ENCODE peak calls at places on chromosome 2, in seven cellular contexts. X is nephron progenitor cell; Y is PC-9; I is endothelial cell of umbilical vein; A is fibroblast of lung; O is CD8-positive, alpha-beta T cell; L is brain microvascular endothelial cell. W is an unnamed sample.

GRCh38 chr2:149012545-149012944 is 26.0 kb upstream of the LYPD6B start:
- DNase-seq in I (no peak), L (no peak), O (no peak), X (no peak), Y (no peak), A (no peak), W (no peak)

GRCh38 chr2:75982750-75983149 is 272.0 kb upstream of the GCFC2 start:
- DNase-seq in X (no peak), O (no peak), I (no peak), A (no peak), Y (no peak), L (no peak), W (no peak)

GRCh38 chr2:810397-810796 is 133.2 kb upstream of the TMEM18 start:
- DNase-seq in O (no peak), L (no peak), A (no peak), I (no peak), X (no peak), Y (no peak), W (no peak)

GRCh38 chr2:238420878-238421694 is 5.6 kb upstream of the ASB1 start:
- DNase-seq in O (no peak), I (peak), Y (no peak), A (no peak), X (peak), L (no peak), W (no peak)

GRCh38 chr2:27298391-27299080 is 9.7 kb downstream of the UCN start:
- DNase-seq in I (no peak), A (no peak), L (no peak), X (no peak), Y (no peak), O (no peak), W (no peak)

GRCh38 chr2:195407782-195408181 is 249.2 kb upstream of the SLC39A10 start:
- DNase-seq in A (peak), L (peak), Y (no peak), X (no peak), O (no peak), I (no peak), W (no peak)

GRCh38 chr2:27290571-27290970 is 8.3 kb downstream of the TRIM54 start:
- DNase-seq in O (no peak), A (no peak), L (no peak), I (no peak), Y (no peak), X (no peak), W (no peak)

GRCh38 chr2:144357623-144358400 is 162.1 kb downstream of the ZEB2 start:
- DNase-seq in X (no peak), A (peak), Y (peak), O (no peak), L (peak), I (peak), W (no peak)

GRCh38 chr2:6820903-6821584 is 44.7 kb downstream of the CMPK2 start:
- DNase-seq in Y (no peak), O (no peak), X (no peak), I (no peak), L (no peak), A (no peak), W (no peak)

GRCh38 chr2:30113617-30114293 is 33.1 kb upstream of the YPEL5 start:
- DNase-seq in X (no peak), A (peak), O (no peak), Y (peak), I (peak), L (peak), W (no peak)

GRCh38 chr2:24489942-24490673 is 946 bp upstream of the NCOA1 start:
- DNase-seq in O (no peak), A (peak), L (no peak), X (peak), Y (peak), I (peak), W (no peak)

GRCh38 chr2:8600456-8600855 is 81.4 kb upstream of the ID2 start:
- DNase-seq in X (no peak), Y (no peak), L (no peak), A (no peak), O (no peak), I (no peak), W (no peak)

GRCh38 chr2:9228088-9228751 is 21.6 kb downstream of the ASAP2 start:
- DNase-seq in A (peak), X (no peak), I (peak), O (no peak), L (peak), Y (no peak), W (no peak)

GRCh38 chr2:136534817-136535216 is 230.5 kb upstream of the THSD7B start:
- DNase-seq in I (no peak), O (no peak), L (no peak), X (no peak), Y (no peak), A (no peak), W (no peak)

GRCh38 chr2:73343992-73344391 is 41.6 kb upstream of the ALMS1 start:
- DNase-seq in O (no peak), A (no peak), I (no peak), X (no peak), L (no peak), Y (no peak), W (no peak)

GRCh38 chr2:29398384-29399237 is 283.4 kb downstream of the CLIP4 start:
- DNase-seq in I (no peak), Y (no peak), A (peak), L (peak), X (peak), O (no peak), W (no peak)

GRCh38 chr2:106163948-106164580 is 30.0 kb downstream of the UXS1 start:
- DNase-seq in X (no peak), A (peak), L (peak), I (no peak), O (no peak), Y (no peak), W (no peak)

GRCh38 chr2:224252601-224253000 is 149.3 kb downstream of the FAM124B start:
- DNase-seq in A (peak), L (no peak), Y (no peak), X (no peak), O (no peak), I (no peak), W (no peak)

GRCh38 chr2:46082531-46083485 is 214.4 kb upstream of the EPAS1 start:
- DNase-seq in L (peak), O (no peak), A (peak), I (no peak), Y (no peak), X (no peak), W (no peak)

GRCh38 chr2:185137700-185138099 is 539.4 kb downstream of the ZNF804A start:
- DNase-seq in A (no peak), X (no peak), Y (no peak), O (no peak), L (no peak), I (no peak), W (no peak)

GRCh38 chr2:202541137-202541536 is 93.6 kb upstream of the FAM117B start:
- DNase-seq in X (no peak), A (peak), Y (no peak), L (no peak), O (no peak), I (peak), W (no peak)

GRCh38 chr2:98157557-98157956 is 70.6 kb downstream of the VWA3B start:
- DNase-seq in O (no peak), L (no peak), X (no peak), Y (no peak), A (no peak), I (no peak), W (no peak)

GRCh38 chr2:27863146-27863545 is 27.0 kb downstream of the RBKS start:
- DNase-seq in O (no peak), L (no peak), X (no peak), I (no peak), Y (no peak), A (no peak), W (no peak)

GRCh38 chr2:15218423-15219086 is 342.6 kb downstream of the NBAS start:
- DNase-seq in A (no peak), Y (no peak), L (no peak), O (no peak), I (no peak), X (no peak), W (no peak)

GRCh38 chr2:230473378-230473777 is 57.4 kb downstream of the SP100 start:
- DNase-seq in L (no peak), X (no peak), A (no peak), O (peak), Y (no peak), I (peak), W (no peak)

GRCh38 chr2:9269295-9269694 is 62.7 kb downstream of the ASAP2 start:
- DNase-seq in L (no peak), A (no peak), I (no peak), X (no peak), Y (no peak), O (no peak), W (no peak)

GRCh38 chr2:96116424-96116878 is at the start of gene ADRA2B:
- DNase-seq in O (peak), A (peak), L (no peak), Y (no peak), I (peak), X (peak), W (peak)

GRCh38 chr2:215860076-215860475 is 153.3 kb downstream of the MREG start:
- DNase-seq in X (no peak), L (no peak), O (no peak), I (no peak), Y (no peak), A (peak), W (no peak)

GRCh38 chr2:96792772-96793749 is 23.0 kb upstream of the CNNM3 start:
- DNase-seq in X (no peak), O (no peak), L (no peak), A (no peak), Y (peak), I (no peak), W (no peak)

GRCh38 chr2:220696280-220696669 is 875.8 kb downstream of the EPHA4 start:
- DNase-seq in X (no peak), A (no peak), O (no peak), Y (no peak), I (no peak), L (no peak), W (no peak)

GRCh38 chr2:20494246-20494645 is 47.4 kb downstream of the RHOB start:
- DNase-seq in L (no peak), O (no peak), I (no peak), X (no peak), Y (peak), A (peak), W (no peak)

GRCh38 chr2:13128139-13128538 is 411.4 kb downstream of the TRIB2 start:
- DNase-seq in Y (no peak), X (no peak), L (no peak), I (no peak), O (no peak), A (no peak), W (no peak)

GRCh38 chr2:222982909-222983265 is 69.1 kb upstream of the KCNE4 start:
- DNase-seq in X (no peak), Y (no peak), O (no peak), A (no peak), I (no peak), L (no peak), W (no peak)

GRCh38 chr2:193985272-193985671 is 1671.8 kb upstream of the SLC39A10 start:
- DNase-seq in A (no peak), L (no peak), I (no peak), Y (no peak), X (no peak), O (no peak), W (no peak)

GRCh38 chr2:38592951-38593350 is 9.8 kb downstream of the HNRNPLL start:
- DNase-seq in X (no peak), O (no peak), I (no peak), L (no peak), Y (peak), A (peak), W (no peak)

GRCh38 chr2:38586926-38587325 is 15.8 kb downstream of the HNRNPLL start:
- DNase-seq in O (no peak), X (no peak), A (no peak), I (no peak), Y (no peak), L (no peak), W (no peak)

GRCh38 chr2:38591152-38591551 is 11.6 kb downstream of the HNRNPLL start:
- DNase-seq in A (no peak), X (no peak), L (no peak), I (no peak), Y (no peak), O (no peak), W (no peak)

DNA sequence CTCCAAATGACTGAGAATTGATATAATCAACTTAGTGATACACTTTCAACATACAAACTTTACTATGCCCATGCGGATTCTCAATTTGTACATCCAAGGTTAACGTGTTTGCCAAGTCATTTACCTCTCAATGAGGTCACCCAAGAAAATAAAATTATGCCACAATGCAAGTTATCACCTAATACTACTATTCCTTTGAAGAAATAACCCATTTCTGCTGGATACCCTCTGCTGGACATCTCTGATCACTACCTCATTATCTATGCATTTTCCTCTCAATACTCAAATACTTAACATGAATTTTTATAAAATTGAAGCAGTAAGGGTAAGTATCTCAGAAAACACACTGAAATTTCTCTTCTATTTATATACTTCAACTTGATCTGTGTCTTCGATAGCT is 12.7 kb downstream of the HNRNPLL start:
- DNase-seq in I (no peak), O (no peak), A (no peak), L (no peak), Y (no peak), X (no peak), W (no peak)
- TF ChIP-seq CTCF in I (no peak), O (no peak), A (peak), L (peak), Y (peak), X (peak), W (peak)

DNA sequence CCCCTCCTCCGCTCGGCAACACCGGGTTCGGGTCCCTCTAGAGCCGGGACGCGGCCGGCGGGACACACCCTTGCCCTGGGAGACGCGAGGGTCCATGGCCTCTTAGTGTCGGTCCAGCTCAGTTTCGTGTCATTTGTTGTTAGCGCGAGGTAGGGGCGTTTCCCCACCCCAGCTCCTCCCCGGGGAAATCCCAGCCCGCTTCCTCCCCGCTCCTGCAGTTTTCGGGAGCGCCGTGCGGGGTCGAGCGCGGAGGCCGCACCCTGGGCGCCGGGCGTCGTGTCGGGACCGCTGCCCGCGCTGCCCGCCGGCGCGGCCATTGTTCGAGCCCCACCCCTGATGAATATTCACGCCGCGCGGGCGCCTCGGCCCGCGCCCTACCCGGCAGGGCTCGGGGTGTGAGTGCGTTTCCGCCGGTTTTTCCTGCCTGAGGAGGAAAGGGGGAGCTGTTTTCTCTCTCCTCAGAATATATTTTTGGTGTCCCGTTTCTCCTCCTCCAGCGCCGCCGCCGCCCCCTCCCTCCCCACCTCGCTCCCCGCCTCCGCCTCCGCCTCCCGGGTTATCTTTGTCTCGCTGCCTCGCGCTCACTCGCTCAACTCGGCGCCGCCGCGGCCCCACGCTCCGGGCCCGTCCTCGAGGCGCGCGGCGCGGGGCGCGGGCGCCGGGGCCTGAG is at the start of gene MAP4K4:
- DNase-seq in L (peak), I (peak), X (peak), A (peak), Y (peak), O (peak), W (peak)
- TF ChIP-seq CTCF in L (peak), I (peak), X (peak), A (no peak), Y (peak), O (no peak), W (peak)

DNA sequence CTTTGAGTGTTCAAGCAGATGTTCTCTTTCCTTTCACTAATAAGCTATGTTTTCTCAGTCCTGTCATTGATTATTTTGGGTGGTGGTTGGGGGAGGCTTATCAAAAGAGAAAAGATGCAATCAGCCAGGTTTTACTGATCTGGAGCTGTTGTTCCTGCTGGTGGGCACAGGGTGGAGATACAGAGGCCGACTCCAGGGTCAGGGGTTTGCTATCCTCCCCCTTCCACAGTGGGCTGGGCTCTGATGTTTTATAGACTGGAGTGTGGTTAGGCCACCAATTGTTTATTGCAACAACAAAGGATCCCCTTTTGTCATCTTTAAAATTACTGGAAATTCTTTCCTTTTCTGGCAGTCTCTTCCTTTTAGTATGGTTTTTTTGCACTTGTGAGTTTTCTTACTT is 120.5 kb downstream of the TANC1 start:
- DNase-seq in I (no peak), L (no peak), Y (no peak), X (no peak), A (no peak), O (no peak), W (no peak)
- TF ChIP-seq CTCF in I (peak), L (peak), Y (no peak), X (peak), A (no peak), O (no peak), W (no peak)

GRCh38 chr2:134392689-134393476 is 139.0 kb downstream of the MGAT5 start:
- DNase-seq in Y (no peak), L (no peak), X (no peak), I (no peak), A (peak), O (no peak), W (no peak)
- TF ChIP-seq CTCF in Y (no peak), L (no peak), X (no peak), I (no peak), A (no peak), O (no peak), W (no peak)

GRCh38 chr2:157574165-157574564 is 54.5 kb downstream of the ACVR1C start:
- DNase-seq in X (no peak), I (no peak), A (no peak), O (no peak), Y (no peak), L (no peak), W (no peak)

DNA sequence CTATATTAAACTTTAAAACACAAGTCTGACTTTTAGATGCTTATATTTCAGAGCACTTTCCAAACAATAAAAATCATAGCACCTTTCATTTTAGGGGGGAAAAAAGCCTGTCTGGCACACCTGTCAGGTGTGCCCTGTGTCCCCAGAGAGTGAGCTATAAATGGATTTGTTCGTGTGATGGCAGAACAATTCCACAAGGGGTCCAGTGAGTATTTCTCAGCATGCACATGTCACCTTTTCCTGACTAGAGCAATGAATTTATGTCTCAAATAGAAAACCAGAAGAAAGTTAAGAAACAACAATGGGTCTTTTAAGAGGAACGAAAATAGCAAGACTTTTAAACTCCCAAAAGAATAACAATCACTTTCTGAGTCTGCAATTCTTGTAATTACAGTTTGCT is 55.9 kb downstream of the ACVR1C start:
- DNase-seq in A (peak), I (no peak), Y (no peak), X (no peak), L (no peak), O (no peak), W (no peak)
- TF ChIP-seq CTCF in A (no peak), I (peak), Y (peak), X (peak), L (peak), O (peak), W (peak)

W was measured in mesothelial cell of epicardium.